ENCODE peak calls at places on chromosome 16, in four cellular contexts. R, F, N and Q are unnamed samples.

GRCh38 chr16:27111486-27111885 is 44.8 kb downstream of the C16orf82 start:
- DNase-seq in R (no peak), F (no peak), N (no peak), Q (peak)

GRCh38 chr16:9311303-9311954 is 220.0 kb downstream of the HAPSTR1 start:
- DNase-seq in R (no peak), F (no peak), N (peak), Q (no peak)

GRCh38 chr16:10806698-10807097 is 11.9 kb downstream of the TVP23A start:
- DNase-seq in R (no peak), F (no peak), N (no peak), Q (no peak)

GRCh38 chr16:58501242-58502131 is 1.5 kb downstream of the NDRG4 start:
- DNase-seq in R (no peak), F (no peak), N (peak), Q (no peak)

GRCh38 chr16:2482181-2483107 is 7.5 kb downstream of the TBC1D24 start:
- DNase-seq in R (no peak), F (peak), N (peak), Q (no peak)

GRCh38 chr16:83969771-83970429 is 1.9 kb downstream of the NECAB2 start:
- DNase-seq in R (no peak), F (no peak), N (peak), Q (no peak)

GRCh38 chr16:23578096-23578830 is 17.9 kb downstream of the NDUFAB1 start:
- DNase-seq in R (no peak), F (peak), N (no peak), Q (no peak)

GRCh38 chr16:49093939-49094338 is 187.7 kb downstream of the CBLN1 start:
- DNase-seq in R (no peak), F (no peak), N (no peak), Q (no peak)

DNA sequence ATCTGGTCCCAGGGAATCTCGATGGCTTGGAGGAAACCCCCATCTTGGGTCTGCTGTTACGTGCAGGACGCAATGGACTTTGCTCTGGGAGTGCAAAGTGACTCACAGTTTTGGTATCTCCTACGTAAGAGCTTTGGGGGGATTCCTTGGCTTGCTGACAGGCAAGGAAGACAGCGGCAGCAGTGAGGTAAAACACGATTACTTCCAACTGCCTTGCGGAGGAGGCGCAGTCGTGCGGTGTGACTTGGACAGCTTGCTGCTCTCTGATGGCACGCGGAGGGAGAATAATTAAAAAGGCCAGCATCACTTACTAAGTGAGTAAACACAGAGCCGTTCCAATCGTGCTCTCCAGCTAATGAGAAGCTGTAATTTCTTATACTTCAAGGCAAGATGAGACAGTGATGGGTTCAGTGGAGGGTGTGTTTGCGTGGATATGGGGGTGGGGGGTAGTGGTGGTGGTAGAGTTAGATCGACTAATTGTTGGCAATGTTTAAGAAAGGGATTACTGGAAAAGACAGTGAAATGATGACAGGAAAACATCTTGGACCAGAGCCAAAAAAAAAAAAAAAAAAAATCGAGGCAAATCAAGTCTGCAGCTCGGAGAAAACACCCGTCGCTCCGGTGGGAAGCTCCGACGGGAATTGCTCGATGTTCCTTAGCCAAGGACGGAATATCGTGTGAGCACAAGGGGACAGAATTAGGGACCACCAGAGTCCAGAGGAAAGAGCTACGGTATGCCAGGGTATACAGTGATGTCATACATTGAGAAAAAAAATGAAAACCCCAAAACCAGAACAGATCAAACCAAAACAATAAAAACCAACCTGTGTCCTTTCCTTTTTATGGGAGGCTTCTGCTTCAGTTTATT is 184.9 kb upstream of the ZFHX3 start:
- DNase-seq in R (peak), F (peak), N (no peak), Q (no peak)
- TF ChIP-seq CTCF in R (no peak), F (no peak), N (no peak), Q (no peak)

GRCh38 chr16:3992297-3993051 is 112.0 kb upstream of the CREBBP start:
- DNase-seq in R (no peak), F (no peak), N (peak), Q (no peak)
- TF ChIP-seq CTCF in R (no peak), F (no peak), N (no peak), Q (peak)

DNA sequence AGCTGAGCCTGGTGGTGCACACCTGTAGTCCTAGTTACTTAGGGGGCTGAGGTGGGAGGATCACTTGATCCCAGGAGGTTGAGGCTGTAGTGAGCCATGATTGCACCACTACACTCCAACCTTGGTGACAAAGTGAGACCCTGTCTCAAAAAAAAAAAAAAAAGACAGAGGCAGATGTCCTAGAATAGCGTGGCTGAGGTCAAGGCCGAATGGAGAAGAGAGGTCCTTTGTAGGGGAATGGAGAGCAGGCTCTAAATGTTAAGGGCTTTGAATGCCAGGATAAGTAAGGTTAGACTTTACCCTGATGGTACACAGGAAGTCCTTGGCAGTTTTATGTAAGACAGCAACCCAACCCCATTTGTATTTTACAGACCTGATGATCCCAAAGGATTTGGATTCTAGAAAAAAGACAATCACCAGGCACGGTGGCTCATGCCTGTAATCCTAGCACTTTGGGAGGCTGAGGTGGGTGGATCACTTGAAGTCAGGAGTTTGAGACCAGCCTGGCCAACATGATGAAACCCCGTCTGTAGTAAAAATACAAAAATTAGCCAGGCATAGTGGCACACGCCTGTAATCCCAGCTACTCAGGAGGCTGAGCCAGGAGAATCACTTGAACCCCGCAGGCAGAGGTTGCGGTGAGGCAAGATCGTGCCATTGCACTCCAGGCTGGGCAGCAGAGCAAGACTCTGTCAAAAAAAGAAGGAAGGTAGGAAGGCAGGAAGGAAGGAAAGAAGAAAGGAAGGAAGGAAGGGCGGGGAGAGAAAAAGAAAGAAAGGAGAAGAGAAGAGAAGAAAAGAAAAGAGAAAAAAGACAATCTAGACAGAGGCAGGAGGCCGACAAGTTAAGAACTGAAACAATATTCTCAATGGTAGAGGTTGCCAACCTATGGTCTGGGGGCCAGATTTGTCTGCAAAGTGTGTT is 2.1 kb upstream of the SBK1 start:
- DNase-seq in R (no peak), F (no peak), N (no peak), Q (no peak)
- TF ChIP-seq CTCF in R (no peak), F (no peak), N (no peak), Q (no peak)

DNA sequence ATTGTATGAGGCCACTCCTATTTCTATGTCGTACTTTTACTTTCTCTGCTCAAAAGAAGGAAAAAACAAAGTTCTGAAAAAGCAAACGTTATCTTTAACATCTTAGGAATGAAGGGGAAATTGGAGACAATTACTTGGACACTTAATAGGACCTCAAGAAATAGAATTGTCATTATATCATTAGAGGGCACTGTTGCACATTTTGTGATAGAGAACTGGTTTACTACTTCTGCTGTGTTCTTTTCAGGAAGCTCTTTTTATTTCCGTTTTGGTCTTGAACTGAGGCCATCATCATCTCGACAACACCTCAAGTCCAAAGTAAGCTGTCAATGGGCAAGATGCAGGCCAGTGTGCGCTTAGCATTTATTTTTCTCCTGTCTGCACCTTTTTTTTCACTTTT is 14.6 kb downstream of the COG4 start:
- DNase-seq in R (no peak), F (no peak), N (no peak), Q (no peak)
- TF ChIP-seq CTCF in R (no peak), F (no peak), N (no peak), Q (no peak)

GRCh38 chr16:89697616-89698331 is 3.7 kb downstream of the SPATA2L start:
- DNase-seq in R (no peak), F (no peak), N (peak), Q (no peak)

GRCh38 chr16:89700100-89700648 is 1.3 kb downstream of the SPATA2L start:
- DNase-seq in R (peak), F (peak), N (peak), Q (peak)

GRCh38 chr16:89704281-89704680 is 2.8 kb upstream of the SPATA2L start:
- DNase-seq in R (no peak), F (no peak), N (peak), Q (no peak)

GRCh38 chr16:89701425-89702406 is at the start of gene SPATA2L:
- DNase-seq in R (peak), F (peak), N (peak), Q (peak)

DNA sequence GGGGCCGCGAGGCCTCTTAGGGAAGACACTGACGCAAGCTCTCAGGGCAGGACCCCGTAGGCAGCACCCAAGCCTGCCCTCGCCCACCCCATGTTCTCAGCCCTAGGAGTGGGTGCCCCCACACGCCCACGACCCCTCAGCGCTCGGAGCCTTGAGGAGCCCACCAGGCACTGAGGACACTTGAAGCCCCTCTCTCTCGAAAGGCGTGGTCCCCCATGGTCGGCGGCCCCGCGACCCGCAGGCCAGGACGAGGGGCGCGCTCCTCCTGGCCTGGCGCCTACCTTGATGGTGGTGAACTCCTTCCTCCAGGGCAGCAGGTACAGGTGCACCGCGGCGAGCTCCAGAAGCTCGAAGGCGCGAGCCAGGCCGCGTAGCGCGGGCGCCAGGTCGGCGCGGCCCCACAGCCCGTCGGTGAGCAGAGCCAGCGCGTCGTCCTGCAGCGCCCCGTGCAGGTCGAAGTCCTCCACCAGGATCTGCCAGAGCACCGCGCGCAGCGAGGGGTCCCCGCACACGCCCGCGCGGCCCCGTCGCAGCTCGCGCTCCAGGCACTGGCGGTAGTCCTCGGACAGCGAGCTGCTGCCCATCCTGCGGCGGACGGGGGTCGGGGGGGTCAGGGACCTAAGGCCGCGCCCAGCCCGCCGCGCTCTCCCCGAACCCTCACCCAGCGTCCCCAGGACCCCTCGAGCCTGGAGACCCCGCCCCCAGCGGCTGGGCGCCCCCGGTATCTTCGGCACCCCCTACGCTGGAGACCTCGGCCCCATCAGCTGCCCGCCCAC is 668 bp downstream of the SPATA2L start:
- DNase-seq in R (no peak), F (no peak), N (peak), Q (no peak)
- TF ChIP-seq CTCF in R (no peak), F (peak), N (peak), Q (no peak)